ENCODE peak calls at places on chromosome 21, in five cellular contexts. K is ureter; H is NCI-H748 treated with DMSO at 0.1 percent for 48 hours; L is left ventricle myocardium superior; O is activated naive CD4-positive, alpha-beta T cell treated with Interleukin-2 at 50 U/mL for 16 hours. G is an unnamed sample.

GRCh38 chr21:42056996-42057689 is 14.0 kb upstream of the UMODL1 start:
- DNase-seq in K (peak; percentile 74), H (peak; percentile 94), L (no peak), O (no peak), G (no peak)

GRCh38 chr21:32389337-32390015 is 3.3 kb downstream of the URB1 start:
- DNase-seq in K (no peak), H (no peak), L (no peak), O (no peak), G (no peak)

GRCh38 chr21:38229260-38229877 is 27.4 kb upstream of the KCNJ15 start:
- DNase-seq in K (no peak), H (no peak), L (no peak), O (no peak), G (no peak)

GRCh38 chr21:40422851-40423635 is 423.9 kb downstream of the DSCAM start:
- DNase-seq in K (no peak), H (no peak), L (no peak), O (no peak), G (no peak)

GRCh38 chr21:41227357-41228005 is 59.5 kb downstream of the BACE2 start:
- DNase-seq in K (no peak), H (no peak), L (no peak), O (no peak), G (no peak)

GRCh38 chr21:33205476-33205875 is 24.3 kb upstream of the IFNAR2 start:
- DNase-seq in K (no peak), H (no peak), L (no peak), O (no peak), G (no peak)

GRCh38 chr21:43312751-43313169 is 114.2 kb downstream of the SIK1 start:
- DNase-seq in K (no peak), H (no peak), L (no peak), O (no peak), G (no peak)

GRCh38 chr21:41755934-41756773 is 10.7 kb downstream of the RIPK4 start:
- DNase-seq in K (no peak), H (no peak), L (no peak), O (no peak), G (no peak)

GRCh38 chr21:39050839-39051560 is 132.3 kb downstream of the PSMG1 start:
- DNase-seq in K (no peak), H (no peak), L (no peak), O (no peak), G (no peak)

GRCh38 chr21:42980959-42981523 is 6.7 kb downstream of the PKNOX1 start:
- DNase-seq in K (no peak), H (no peak), L (no peak), O (no peak), G (no peak)

GRCh38 chr21:35529141-35529863 is 480.2 kb upstream of the RUNX1 start:
- DNase-seq in K (no peak), H (no peak), L (no peak), O (no peak), G (no peak)

G was measured in osteocyte.